ENCODE peak calls at places on chromosomes 3 and 15, in four cellular contexts. D is lower lobe of right lung, A is SK-N-SH, I is astrocyte. U is an unnamed sample. For H3K9me3, the result is how much of the 10 kb centered on the place peaks cover.

GRCh38 chr3:126939347-126939735 is 43.6 kb upstream of the PLXNA1 start:
- DNase-seq in A (peak), I (no peak), D (no peak), U (no peak)

GRCh38 chr3:170117134-170117533 is 64.4 kb downstream of the PHC3 start:
- DNase-seq in D (no peak), I (no peak), A (peak), U (peak)

GRCh38 chr3:33750216-33750558 is 32.1 kb upstream of the CLASP2 start:
- DNase-seq in I (no peak), D (no peak), A (no peak), U (no peak)

GRCh38 chr15:78429477-78429876 is 8.5 kb upstream of the IREB2 start:
- DNase-seq in D (no peak), A (no peak), I (no peak), U (no peak)

GRCh38 chr3:128217702-128218475 is 64.6 kb downstream of the EEFSEC start:
- DNase-seq in D (no peak), I (peak), A (peak), U (no peak)

GRCh38 chr3:128392812-128393544 is 73.7 kb downstream of the DNAJB8 start:
- DNase-seq in A (peak), D (no peak), I (no peak), U (no peak)

GRCh38 chr3:136651585-136651984 is 100.6 kb downstream of the STAG1 start:
- DNase-seq in I (no peak), A (no peak), D (no peak), U (no peak)

GRCh38 chr3:47315069-47315647 is 32.4 kb downstream of the KLHL18 start:
- DNase-seq in I (no peak), D (no peak), A (no peak), U (peak)

GRCh38 chr3:135964160-135964955 is 1.2 kb upstream of the PPP2R3A start:
- DNase-seq in A (no peak), I (no peak), D (no peak), U (no peak)

GRCh38 chr3:61466357-61466756 is 95.0 kb upstream of the PTPRG start:
- DNase-seq in D (no peak), A (no peak), I (no peak), U (no peak)

GRCh38 chr3:132253262-132253878 is 63.8 kb upstream of the ACP3 start:
- DNase-seq in A (peak), I (peak), D (no peak), U (peak)

GRCh38 chr3:82506204-82506603 is 744.8 kb upstream of the GBE1 start:
- DNase-seq in D (no peak), I (no peak), A (no peak), U (no peak)

GRCh38 chr3:171704002-171704401 is 106.3 kb downstream of the PLD1 start:
- DNase-seq in A (peak), D (no peak), I (peak), U (peak)

GRCh38 chr3:183553263-183554026 is 2.1 kb downstream of the KLHL6 start:
- DNase-seq in A (peak), D (no peak), I (no peak), U (no peak)

GRCh38 chr3:8756671-8757070 is 12.7 kb downstream of the OXTR start:
- DNase-seq in D (no peak), I (peak), A (no peak), U (no peak)

GRCh38 chr3:119497824-119498187 is 541 bp upstream of the TIMMDC1 start:
- DNase-seq in I (peak), D (no peak), A (no peak), U (peak)

GRCh38 chr3:175070946-175071345 is 211.8 kb downstream of the NAALADL2 start:
- DNase-seq in I (no peak), D (no peak), A (no peak), U (no peak)

GRCh38 chr3:30578986-30579579 is 27.3 kb upstream of the TGFBR2 start:
- DNase-seq in I (peak), D (no peak), A (no peak), U (peak)

GRCh38 chr3:126113238-126113555 is 29.3 kb upstream of the SLC41A3 start:
- DNase-seq in I (no peak), D (no peak), A (no peak), U (no peak)

GRCh38 chr3:135271562-135272290 is 476.7 kb downstream of the EPHB1 start:
- DNase-seq in A (no peak), D (no peak), I (no peak), U (no peak)

GRCh38 chr15:40190591-40190990 is 29.7 kb downstream of the BUB1B start:
- DNase-seq in A (no peak), I (peak), D (no peak), U (peak)

GRCh38 chr3:186760141-186760813 is 23.1 kb upstream of the EIF4A2 start:
- DNase-seq in I (no peak), A (no peak), D (no peak), U (no peak)

GRCh38 chr15:38547255-38547997 is 17.2 kb downstream of the RASGRP1 start:
- DNase-seq in D (no peak), I (peak), A (no peak), U (peak)

GRCh38 chr3:120396469-120396868 is 47.3 kb upstream of the LRRC58 start:
- DNase-seq in A (no peak), D (no peak), I (no peak), U (no peak)

GRCh38 chr3:53846134-53846850 is at the start of the genes CHDH and IL17RB:
- DNase-seq in A (peak), D (peak), I (no peak), U (no peak)

GRCh38 chr3:128492353-128493220 is at the start of gene GATA2:
- DNase-seq in I (no peak), D (no peak), A (no peak), U (peak)

GRCh38 chr3:188133219-188133618 is 20.7 kb upstream of the LPP start:
- DNase-seq in D (no peak), I (peak), A (no peak), U (peak)

GRCh38 chr3:113712129-113712528 is 15.7 kb upstream of the USF3 start:
- DNase-seq in A (no peak), I (peak), D (no peak), U (no peak)

GRCh38 chr3:169104972-169105371 is 558.5 kb downstream of the MECOM start:
- DNase-seq in A (no peak), D (no peak), I (peak), U (peak)

GRCh38 chr3:4757056-4757948 is 221.9 kb upstream of the BHLHE40 start:
- DNase-seq in D (no peak), A (no peak), I (no peak), U (no peak)

GRCh38 chr15:44735482-44736260 is 657 bp upstream of the TRIM69 start:
- DNase-seq in A (peak), I (no peak), D (no peak), U (peak)

GRCh38 chr3:13598201-13598600 is 49.3 kb downstream of the FBLN2 start:
- DNase-seq in I (no peak), A (no peak), D (no peak), U (no peak)

GRCh38 chr3:183428140-183429023 is at the start of gene MCF2L2:
- DNase-seq in A (peak), I (peak), D (peak), U (peak)

GRCh38 chr3:156742401-156742800 is 68.0 kb downstream of the TIPARP start:
- DNase-seq in D (no peak), A (no peak), I (no peak), U (no peak)

GRCh38 chr3:149512073-149512782 is 37.7 kb downstream of the TM4SF4 start:
- DNase-seq in I (peak), A (peak), D (peak), U (peak)

GRCh38 chr15:24659622-24660021 is 16.0 kb upstream of the NPAP1 start:
- DNase-seq in A (no peak), D (no peak), I (no peak), U (no peak)
- H3K9me3 ChIP-seq in A (under half), D (under half), I (under half), U (under half)

GRCh38 chr3:7546219-7546618 is 685.3 kb downstream of the GRM7 start:
- DNase-seq in D (no peak), A (no peak), I (peak), U (peak)
- H3K9me3 ChIP-seq in D (under half), A (under half), I (under half), U (under half)

GRCh38 chr15:25186411-25186810 is 231.6 kb downstream of the SNRPN start:
- DNase-seq in D (peak), I (no peak), A (no peak), U (no peak)
- H3K9me3 ChIP-seq in D (under half), I (under half), A (under half), U (under half)

DNA sequence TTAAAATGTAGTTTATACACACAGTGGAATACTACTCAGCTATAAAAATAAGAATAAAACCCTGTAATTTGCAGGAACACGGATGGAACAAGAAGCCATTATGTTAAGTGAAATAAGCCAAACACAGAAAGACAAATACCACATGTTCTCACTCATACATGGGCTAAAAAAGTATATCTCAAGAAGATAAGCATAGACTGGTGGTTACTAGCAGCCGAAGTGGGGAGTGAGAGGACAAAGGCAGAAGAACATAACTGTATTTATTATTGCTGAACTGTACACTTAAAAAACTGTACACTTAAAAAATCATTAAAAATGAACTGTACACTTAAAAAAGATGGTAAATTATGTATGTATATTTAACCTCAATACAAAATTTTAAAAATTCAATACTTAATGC is 11.0 kb downstream of the UBE3A start:
- DNase-seq in D (no peak), A (no peak), I (no peak), U (no peak)
- H3K9me3 ChIP-seq in D (under half), A (under half), I (under half), U (under half)

GRCh38 chr15:25697586-25697985 is 165.5 kb downstream of the ATP10A start:
- DNase-seq in A (no peak), I (no peak), D (no peak), U (no peak)

GRCh38 chr15:25693321-25694237 is 169.5 kb downstream of the ATP10A start:
- DNase-seq in I (no peak), A (peak), D (no peak), U (peak)

GRCh38 chr15:25694238-25694584 is 168.9 kb downstream of the ATP10A start:
- DNase-seq in D (no peak), A (no peak), I (no peak), U (no peak)

GRCh38 chr15:25695875-25696760 is 167.0 kb downstream of the ATP10A start:
- DNase-seq in I (no peak), A (no peak), D (no peak), U (no peak)

GRCh38 chr15:25694823-25695312 is 168.3 kb downstream of the ATP10A start:
- DNase-seq in A (no peak), I (no peak), D (no peak), U (no peak)
- H3K9me3 ChIP-seq in A (under half), I (under half), D (under half), U (under half)

U was measured in fibroblast of lung.